ENCODE peak calls at places on chromosomes 16 and 17, in four cellular contexts. One of them, this sample, is unnamed.

GRCh38 chr17:31250229-31250628 is 46.8 kb downstream of the OMG start:
- DNase-seq in choroid plexus epithelial cell: no peak
- DNase-seq in psoas muscle: no peak
- DNase-seq in uterus: no peak
- DNase-seq in this sample: no peak

GRCh38 chr17:13415877-13416416 is 185.8 kb downstream of the HS3ST3A1 start:
- DNase-seq in choroid plexus epithelial cell: peak; percentile 90
- DNase-seq in psoas muscle: no peak
- DNase-seq in uterus: no peak
- DNase-seq in this sample: no peak

GRCh38 chr16:1540556-1540855 is 7.0 kb downstream of the TMEM204 start:
- DNase-seq in choroid plexus epithelial cell: no peak
- DNase-seq in psoas muscle: no peak
- DNase-seq in uterus: no peak
- DNase-seq in this sample: no peak

GRCh38 chr16:23268561-23268960 is 33.5 kb upstream of the SCNN1B start:
- DNase-seq in choroid plexus epithelial cell: no peak
- DNase-seq in psoas muscle: no peak
- DNase-seq in uterus: no peak
- DNase-seq in this sample: no peak

GRCh38 chr16:55082594-55082982 is 151.9 kb downstream of the IRX5 start:
- DNase-seq in choroid plexus epithelial cell: no peak
- DNase-seq in psoas muscle: no peak
- DNase-seq in uterus: no peak
- DNase-seq in this sample: no peak

GRCh38 chr16:58021661-58022551 is 3.6 kb upstream of the MMP15 start:
- DNase-seq in choroid plexus epithelial cell: peak; percentile 70
- DNase-seq in psoas muscle: peak; percentile 38
- DNase-seq in uterus: no peak
- DNase-seq in this sample: peak; percentile 62

GRCh38 chr17:67606896-67607604 is 110.7 kb upstream of the NOL11 start:
- DNase-seq in choroid plexus epithelial cell: no peak
- DNase-seq in psoas muscle: no peak
- DNase-seq in uterus: no peak
- DNase-seq in this sample: no peak

GRCh38 chr16:78444-79145 is 570 bp downstream of the MPG start:
- DNase-seq in choroid plexus epithelial cell: peak; percentile 71
- DNase-seq in psoas muscle: peak; percentile 80
- DNase-seq in uterus: peak; percentile 49
- DNase-seq in this sample: peak; percentile 29

GRCh38 chr17:78890111-78890897 is 12.7 kb downstream of the CEP295NL start:
- DNase-seq in choroid plexus epithelial cell: no peak
- DNase-seq in psoas muscle: peak; percentile 71
- DNase-seq in uterus: no peak
- DNase-seq in this sample: no peak

GRCh38 chr17:59506907-59507726 is 58.3 kb upstream of the DHX40 start:
- DNase-seq in choroid plexus epithelial cell: no peak
- DNase-seq in psoas muscle: no peak
- DNase-seq in uterus: no peak
- DNase-seq in this sample: no peak

GRCh38 chr17:73156887-73157870 is 7.6 kb upstream of the SSTR2 start:
- DNase-seq in choroid plexus epithelial cell: peak; percentile 31
- DNase-seq in psoas muscle: no peak
- DNase-seq in uterus: no peak
- DNase-seq in this sample: no peak

GRCh38 chr17:39678340-39679116 is 9.3 kb downstream of the PGAP3 start:
- DNase-seq in choroid plexus epithelial cell: no peak
- DNase-seq in psoas muscle: peak; percentile 52
- DNase-seq in uterus: no peak
- DNase-seq in this sample: no peak

GRCh38 chr16:47970291-47970931 is 185.4 kb downstream of the ABCC12 start:
- DNase-seq in choroid plexus epithelial cell: peak; percentile 69
- DNase-seq in psoas muscle: no peak
- DNase-seq in uterus: no peak
- DNase-seq in this sample: peak; percentile 75

GRCh38 chr16:17476414-17477259 is 5.9 kb upstream of the XYLT1 start:
- DNase-seq in choroid plexus epithelial cell: peak; percentile 70
- DNase-seq in psoas muscle: no peak
- DNase-seq in uterus: no peak
- DNase-seq in this sample: peak; percentile 43

DNA sequence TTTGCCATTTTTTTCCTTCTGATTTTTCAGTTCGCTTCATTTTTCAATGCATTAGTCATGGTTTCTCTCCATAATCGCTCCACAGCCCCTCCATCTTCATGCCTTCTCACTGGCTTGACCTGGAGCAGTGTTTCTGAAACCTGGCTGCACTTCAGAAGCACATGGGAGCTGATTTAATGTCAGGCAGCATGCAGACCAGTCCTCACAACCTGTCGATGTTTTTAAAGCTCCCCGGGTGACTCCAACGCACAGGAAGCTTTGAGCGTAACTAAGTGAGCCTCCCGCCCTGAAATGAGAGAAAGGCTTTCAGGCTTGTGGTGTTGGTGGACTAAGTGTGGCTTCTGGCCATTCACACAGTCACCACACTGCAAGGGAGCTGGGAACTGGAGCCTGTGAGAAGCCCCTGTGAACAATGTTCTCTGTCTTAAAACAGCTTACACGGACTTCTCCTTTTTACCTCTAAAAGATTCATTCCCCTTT is 16.8 kb upstream of the DRG2 start:
- DNase-seq in choroid plexus epithelial cell: peak; percentile 61
- DNase-seq in psoas muscle: no peak
- DNase-seq in uterus: peak; percentile 22
- DNase-seq in this sample: peak; percentile 11
- H3K4me3 ChIP-seq in choroid plexus epithelial cell: peak overlapping the region; percentile 27
- H3K4me3 ChIP-seq in psoas muscle: peak overlapping the region; percentile 24
- H3K4me3 ChIP-seq in uterus: no peak overlapping the region
- H3K4me3 ChIP-seq in this sample: no peak overlapping the region

GRCh38 chr17:50111687-50112655 is 16.8 kb downstream of the PDK2 start:
- DNase-seq in choroid plexus epithelial cell: no peak
- DNase-seq in psoas muscle: peak; percentile 88
- DNase-seq in uterus: no peak
- DNase-seq in this sample: no peak
- TF ChIP-seq CTCF in choroid plexus epithelial cell: peak; percentile 7
- TF ChIP-seq CTCF in psoas muscle: no peak
- TF ChIP-seq CTCF in uterus: no peak
- TF ChIP-seq CTCF in this sample: no peak

DNA sequence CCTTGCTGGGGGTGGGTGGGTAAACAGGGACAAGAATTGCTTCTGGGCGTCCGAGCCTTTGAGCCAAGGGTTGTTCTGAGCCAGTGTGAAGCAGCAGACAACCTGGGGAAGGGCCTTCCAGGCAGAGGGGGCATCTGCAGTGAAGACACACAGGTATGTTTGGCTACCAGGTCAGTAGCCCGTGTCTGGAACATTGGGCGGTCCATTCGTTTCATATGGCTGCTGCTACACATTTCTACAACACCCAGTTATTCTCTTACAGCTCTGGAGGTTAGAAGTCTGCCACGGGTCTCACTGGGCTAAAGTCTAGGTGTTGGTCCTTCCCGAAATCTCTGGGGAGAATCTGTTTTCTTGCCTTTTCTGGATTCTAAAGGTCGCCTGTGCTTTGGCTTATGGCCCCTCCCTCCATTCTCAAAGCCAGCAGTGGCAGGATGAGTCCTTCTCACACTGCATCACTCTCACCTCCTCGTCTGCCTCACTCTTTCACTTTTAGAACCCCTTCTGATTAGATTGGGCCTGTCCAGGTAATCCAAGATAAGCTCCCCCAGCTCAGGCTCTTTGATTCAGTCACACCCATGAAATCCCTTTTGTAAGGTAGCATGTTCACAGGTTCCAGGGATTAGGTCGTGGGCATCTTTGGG is 136.1 kb downstream of the CLEC16A start:
- DNase-seq in choroid plexus epithelial cell: no peak
- DNase-seq in psoas muscle: no peak
- DNase-seq in uterus: no peak
- DNase-seq in this sample: no peak
- H3K4me3 ChIP-seq in choroid plexus epithelial cell: no peak overlapping the region
- H3K4me3 ChIP-seq in psoas muscle: no peak overlapping the region
- H3K4me3 ChIP-seq in uterus: no peak overlapping the region
- H3K4me3 ChIP-seq in this sample: no peak overlapping the region

DNA sequence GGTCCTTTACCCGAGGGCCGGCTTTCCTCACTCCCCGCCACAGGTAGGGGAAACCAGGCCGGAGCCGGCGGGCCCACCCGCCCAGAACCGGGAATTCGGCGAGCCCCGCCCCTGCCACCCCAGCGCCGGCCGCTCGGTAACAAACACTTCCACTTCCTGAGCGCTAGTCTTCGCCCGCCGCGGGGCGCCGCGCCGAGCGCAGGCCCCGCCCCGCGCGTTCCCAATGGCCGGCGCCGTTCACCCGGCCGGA is 224 bp upstream of the NHERF1 start:
- DNase-seq in choroid plexus epithelial cell: no peak
- DNase-seq in psoas muscle: no peak
- DNase-seq in uterus: no peak
- DNase-seq in this sample: no peak
- TF ChIP-seq CTCF in choroid plexus epithelial cell: no peak
- TF ChIP-seq CTCF in psoas muscle: no peak
- TF ChIP-seq CTCF in uterus: no peak
- TF ChIP-seq CTCF in this sample: no peak

GRCh38 chr16:80544326-80544725 is 3.5 kb downstream of the DYNLRB2 start:
- DNase-seq in choroid plexus epithelial cell: no peak
- DNase-seq in psoas muscle: no peak
- DNase-seq in uterus: no peak
- DNase-seq in this sample: peak; percentile 39

GRCh38 chr16:80543162-80543561 is 2.4 kb downstream of the DYNLRB2 start:
- DNase-seq in choroid plexus epithelial cell: no peak
- DNase-seq in psoas muscle: no peak
- DNase-seq in uterus: no peak
- DNase-seq in this sample: no peak

GRCh38 chr16:80541306-80541694 is 507 bp downstream of the DYNLRB2 start:
- DNase-seq in choroid plexus epithelial cell: no peak
- DNase-seq in psoas muscle: no peak
- DNase-seq in uterus: no peak
- DNase-seq in this sample: no peak

GRCh38 chr16:80536246-80536645 is 4.5 kb upstream of the DYNLRB2 start:
- DNase-seq in choroid plexus epithelial cell: no peak
- DNase-seq in psoas muscle: no peak
- DNase-seq in uterus: no peak
- DNase-seq in this sample: no peak

DNA sequence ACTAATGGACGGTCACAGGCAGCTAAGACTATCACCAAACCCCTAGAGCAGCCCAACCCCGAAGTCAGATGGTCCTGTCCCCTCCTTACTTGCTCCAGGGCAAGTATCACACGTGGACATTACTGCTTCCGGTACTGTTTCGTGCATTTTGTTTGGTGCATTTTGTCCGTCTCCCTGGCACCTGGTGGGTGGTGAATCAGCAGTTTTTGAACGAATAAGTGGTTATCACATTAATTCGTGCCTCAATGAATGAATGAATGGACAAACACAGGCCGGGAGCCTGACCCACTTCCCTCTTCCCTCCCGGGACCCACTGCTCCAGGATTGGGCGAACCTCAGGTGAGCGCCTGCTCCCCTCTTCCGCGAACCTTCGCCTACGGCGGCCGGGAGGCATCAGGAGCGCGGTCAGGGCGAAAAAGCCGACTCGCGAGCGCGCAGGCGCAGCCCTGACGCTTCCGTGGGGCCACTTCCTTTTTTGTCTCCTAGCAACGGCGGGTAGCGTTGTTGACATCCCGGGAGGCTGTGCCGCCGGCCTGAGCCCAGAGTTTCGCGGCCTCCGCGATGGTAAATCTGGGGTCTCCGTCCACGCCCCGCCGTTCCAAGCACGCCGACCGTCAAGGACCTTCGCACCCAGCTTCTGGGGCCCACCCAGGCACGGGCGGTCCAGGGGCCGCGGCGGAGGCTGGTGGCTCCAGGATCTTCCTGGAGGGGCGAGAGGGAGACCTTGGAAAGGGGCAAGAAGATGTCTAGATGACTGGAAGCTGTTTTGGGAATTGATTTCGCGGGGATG is at the start of gene DYNLRB2:
- DNase-seq in choroid plexus epithelial cell: peak; percentile 95
- DNase-seq in psoas muscle: peak; percentile 95
- DNase-seq in uterus: peak; percentile 93
- DNase-seq in this sample: peak; percentile 94
- H3K4me3 ChIP-seq in choroid plexus epithelial cell: peak within 1 kb of the TSS; percentile 86
- H3K4me3 ChIP-seq in psoas muscle: peak within 1 kb of the TSS; percentile 83
- H3K4me3 ChIP-seq in uterus: peak within 1 kb of the TSS; percentile 72
- H3K4me3 ChIP-seq in this sample: peak within 1 kb of the TSS; percentile 71

DNA sequence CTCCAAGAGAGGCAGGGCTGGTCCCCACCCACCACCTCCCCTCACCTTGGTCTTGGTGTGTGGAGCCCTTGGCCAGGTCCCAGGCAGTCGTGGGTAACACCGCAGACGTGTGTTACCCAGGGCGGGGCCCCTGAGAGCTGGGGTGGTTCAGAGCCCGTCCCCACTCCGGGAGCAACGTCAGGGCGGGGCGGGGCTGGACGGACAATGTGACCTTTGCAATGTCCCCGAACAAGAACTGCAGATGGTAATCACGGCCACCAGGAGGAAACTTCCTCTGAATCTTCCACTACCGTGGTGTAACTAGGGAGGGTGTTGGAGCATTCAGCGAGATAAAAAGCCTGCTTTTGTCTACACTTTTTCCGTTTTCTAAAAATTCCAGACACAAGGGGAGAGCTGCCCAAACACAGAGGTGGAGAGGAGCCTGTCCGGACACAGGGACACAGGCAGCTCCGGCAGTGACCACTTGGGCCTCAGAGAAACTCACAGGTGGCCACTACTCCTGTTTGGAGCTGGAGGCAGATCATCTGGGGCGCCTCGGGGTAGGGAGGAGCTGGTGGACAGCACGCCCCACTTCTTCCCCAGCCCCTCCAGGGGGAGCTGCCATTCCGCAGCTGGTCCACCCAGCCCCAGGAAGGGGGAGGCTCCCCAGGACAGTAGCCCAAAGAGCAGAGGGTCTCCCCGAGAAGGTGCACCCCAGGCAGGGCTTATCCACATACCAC is 14.2 kb upstream of the SLC38A10 start:
- DNase-seq in choroid plexus epithelial cell: peak; percentile 69
- DNase-seq in psoas muscle: peak; percentile 96
- DNase-seq in uterus: peak; percentile 76
- DNase-seq in this sample: peak; percentile 49
- TF ChIP-seq CTCF in choroid plexus epithelial cell: peak; percentile 53
- TF ChIP-seq CTCF in psoas muscle: peak; percentile 56
- TF ChIP-seq CTCF in uterus: peak; percentile 14
- TF ChIP-seq CTCF in this sample: peak; percentile 51

This sample was measured in epithelial cell of esophagus.